ENCODE peak calls at places on chromosomes 1 and 21, in seven cellular contexts. H is activated naive CD4-positive, alpha-beta T cell treated with anti-CD3 and anti-CD28 coated beads, Interleukin-2, amount 10 ng/mL, durations not matched to agents 7 days and 5 days; R is activated T-helper 9 cell treated with anti-CD3 and anti-CD28 coated beads, Interleukin-2, amount 50 U/mL, for 16 hours; D is activated T-cell treated with anti-CD3 and anti-CD28 coated beads, Interleukin-2, amount 50 U/mL, for 48 hours; F is H7; U is HuH-7; A is NCI-H1105 treated with DMSO at 0.1 percent for 48 hours. V is an unnamed sample.

GRCh38 chr1:246036175-246036574 is 470.9 kb downstream of the SMYD3 start:
- DNase-seq in D (no peak), A (no peak), F (no peak), U (no peak), H (no peak), R (no peak), V (no peak)

GRCh38 chr1:211734791-211735190 is 59.4 kb upstream of the NEK2 start:
- DNase-seq in A (peak; percentile 83), H (no peak), F (no peak), R (no peak), U (no peak), D (no peak), V (peak; percentile 93)

GRCh38 chr1:42931108-42931539 is 27.5 kb downstream of the SLC2A1 start:
- DNase-seq in R (no peak), D (peak; percentile 62), A (peak; percentile 5), H (peak; percentile 73), F (peak; percentile 96), U (peak; percentile 89), V (peak; percentile 43)

GRCh38 chr21:44749759-44750674 is 38.6 kb upstream of the TSPEAR start:
- DNase-seq in U (no peak), D (no peak), F (peak; percentile 62), A (no peak), R (no peak), H (no peak), V (no peak)

GRCh38 chr1:232018512-232019340 is 392.1 kb downstream of the DISC1 start:
- DNase-seq in U (no peak), R (no peak), F (no peak), H (no peak), D (no peak), A (no peak), V (no peak)

GRCh38 chr21:24671901-24672300 is 935.4 kb downstream of the MRPL39 start:
- DNase-seq in U (no peak), A (no peak), R (no peak), F (no peak), H (no peak), D (no peak), V (no peak)

GRCh38 chr1:43530483-43531452 is at the start of gene PTPRF:
- DNase-seq in H (peak; percentile 43), R (no peak), U (peak; percentile 89), F (peak; percentile 97), A (peak; percentile 68), D (peak; percentile 44), V (peak; percentile 75)

GRCh38 chr1:234970371-234970730 is 158.3 kb downstream of the TOMM20 start:
- DNase-seq in U (no peak), F (no peak), A (no peak), H (no peak), D (no peak), R (no peak), V (no peak)

GRCh38 chr1:153245466-153245865 is 14.0 kb upstream of the LORICRIN start:
- DNase-seq in A (no peak), H (no peak), R (no peak), D (no peak), F (no peak), U (no peak), V (no peak)

GRCh38 chr1:98048234-98048633 is 127.4 kb upstream of the DPYD start:
- DNase-seq in H (peak; percentile 86), D (peak; percentile 75), U (peak; percentile 75), A (peak; percentile 64), F (peak; percentile 70), R (peak; percentile 47), V (no peak)

GRCh38 chr1:187680823-187681222 is 852.1 kb downstream of the PLA2G4A start:
- DNase-seq in H (no peak), F (no peak), A (no peak), R (no peak), D (no peak), U (no peak), V (no peak)

GRCh38 chr1:107664882-107665871 is 299.8 kb downstream of the VAV3 start:
- DNase-seq in F (no peak), U (no peak), H (no peak), D (no peak), R (no peak), A (no peak), V (no peak)

GRCh38 chr1:109060707-109061106 is 15.1 kb downstream of the TAF13 start:
- DNase-seq in F (no peak), H (no peak), D (no peak), A (no peak), U (no peak), R (no peak), V (no peak)

GRCh38 chr1:50591598-50591997 is 168.4 kb upstream of the DMRTA2 start:
- DNase-seq in H (no peak), F (no peak), A (no peak), D (no peak), R (no peak), U (no peak), V (no peak)

GRCh38 chr1:22709227-22709626 is 1.4 kb upstream of the EPHB2 start:
- DNase-seq in H (no peak), U (no peak), F (peak; percentile 76), R (no peak), D (no peak), A (no peak), V (no peak)

GRCh38 chr1:209900734-209901133 is 37.3 kb upstream of the SYT14 start:
- DNase-seq in H (no peak), A (no peak), F (no peak), U (no peak), D (no peak), R (no peak), V (no peak)

GRCh38 chr1:24903011-24903461 is 27.0 kb downstream of the RUNX3 start:
- DNase-seq in H (peak; percentile 20), R (no peak), U (no peak), A (no peak), D (peak; percentile 25), F (peak; percentile 39), V (no peak)

GRCh38 chr1:227311389-227312001 is 6.8 kb downstream of the CDC42BPA start:
- DNase-seq in F (no peak), H (no peak), A (no peak), U (no peak), D (no peak), R (no peak), V (no peak)

V was measured in NCI-H2029.